ENCODE peak calls at places on chromosomes 3 and 15, in four cellular contexts. One of them, this sample, is unnamed.

GRCh38 chr3:16723994-16724393 is 118.8 kb upstream of the DAZL start:
- DNase-seq in GM12878: no peak
- DNase-seq in K562: no peak
- DNase-seq in HepG2: no peak
- DNase-seq in this sample: no peak

GRCh38 chr15:38878946-38879345 is 314.3 kb upstream of the RASGRP1 start:
- DNase-seq in GM12878: no peak
- DNase-seq in K562: no peak
- DNase-seq in HepG2: no peak
- DNase-seq in this sample: no peak

GRCh38 chr3:193134895-193135294 is 106.1 kb upstream of the PLAAT1 start:
- DNase-seq in HepG2: no peak
- DNase-seq in K562: no peak
- DNase-seq in GM12878: no peak
- DNase-seq in this sample: no peak

GRCh38 chr15:90080818-90081382 is 21.4 kb downstream of the IDH2 start:
- DNase-seq in GM12878: no peak
- DNase-seq in K562: no peak
- DNase-seq in HepG2: no peak
- DNase-seq in this sample: no peak

GRCh38 chr3:133893683-133894333 is 1.9 kb downstream of the RAB6B start:
- DNase-seq in GM12878: no peak
- DNase-seq in HepG2: no peak
- DNase-seq in K562: no peak
- DNase-seq in this sample: no peak

GRCh38 chr3:50450135-50450911 is 53.1 kb downstream of the CACNA2D2 start:
- DNase-seq in K562: no peak
- DNase-seq in HepG2: peak; percentile 12
- DNase-seq in GM12878: no peak
- DNase-seq in this sample: no peak

GRCh38 chr15:79366691-79367090 is 55.8 kb downstream of the TMED3 start:
- DNase-seq in HepG2: no peak
- DNase-seq in GM12878: no peak
- DNase-seq in K562: no peak
- DNase-seq in this sample: no peak

GRCh38 chr15:85750319-85750806 is 44.4 kb downstream of the KLHL25 start:
- DNase-seq in GM12878: no peak
- DNase-seq in HepG2: no peak
- DNase-seq in K562: no peak
- DNase-seq in this sample: no peak

GRCh38 chr3:79027593-79027992 is 740.2 kb downstream of the ROBO1 start:
- DNase-seq in GM12878: no peak
- DNase-seq in HepG2: no peak
- DNase-seq in K562: no peak
- DNase-seq in this sample: no peak

GRCh38 chr3:127646501-127647046 is 17.6 kb downstream of the PODXL2 start:
- DNase-seq in HepG2: no peak
- DNase-seq in K562: no peak
- DNase-seq in GM12878: no peak
- DNase-seq in this sample: peak; percentile 73

GRCh38 chr3:167705840-167706239 is 28.9 kb downstream of the PDCD10 start:
- DNase-seq in K562: no peak
- DNase-seq in GM12878: no peak
- DNase-seq in HepG2: no peak
- DNase-seq in this sample: no peak

GRCh38 chr3:143445118-143445517 is 325.5 kb downstream of the CHST2 start:
- DNase-seq in K562: no peak
- DNase-seq in HepG2: no peak
- DNase-seq in GM12878: peak; percentile 43
- DNase-seq in this sample: no peak

GRCh38 chr15:81863157-81863556 is 182.7 kb downstream of the MEX3B start:
- DNase-seq in K562: no peak
- DNase-seq in GM12878: no peak
- DNase-seq in HepG2: no peak
- DNase-seq in this sample: no peak

GRCh38 chr15:30901889-30902288 is 1.8 kb upstream of the FAN1 start:
- DNase-seq in GM12878: no peak
- DNase-seq in K562: no peak
- DNase-seq in HepG2: no peak
- DNase-seq in this sample: no peak

GRCh38 chr15:89171136-89172072 is 50.0 kb downstream of the RLBP1 start:
- DNase-seq in GM12878: no peak
- DNase-seq in K562: peak; percentile 67
- DNase-seq in HepG2: peak; percentile 62
- DNase-seq in this sample: peak; percentile 60

GRCh38 chr15:31254431-31255175 is 72.0 kb upstream of the KLF13 start:
- DNase-seq in GM12878: no peak
- DNase-seq in K562: no peak
- DNase-seq in HepG2: no peak
- DNase-seq in this sample: no peak

GRCh38 chr15:26889298-26889898 is 22.5 kb downstream of the GABRA5 start:
- DNase-seq in K562: peak; percentile 77
- DNase-seq in HepG2: peak; percentile 53
- DNase-seq in GM12878: peak; percentile 23
- DNase-seq in this sample: peak; percentile 57

GRCh38 chr3:109806929-109807328 is 469.6 kb upstream of the DPPA4 start:
- DNase-seq in GM12878: no peak
- DNase-seq in K562: peak; percentile 25
- DNase-seq in HepG2: peak; percentile 5
- DNase-seq in this sample: no peak

GRCh38 chr3:51391566-51392300 is 648 bp downstream of the RBM15B start:
- DNase-seq in HepG2: no peak
- DNase-seq in GM12878: no peak
- DNase-seq in K562: no peak
- DNase-seq in this sample: peak; percentile 65

GRCh38 chr15:70160267-70160666 is 62.5 kb upstream of the TLE3 start:
- DNase-seq in GM12878: no peak
- DNase-seq in HepG2: no peak
- DNase-seq in K562: no peak
- DNase-seq in this sample: no peak

GRCh38 chr15:80404719-80405553 is 754 bp downstream of the ARNT2 start:
- DNase-seq in GM12878: no peak
- DNase-seq in HepG2: no peak
- DNase-seq in K562: no peak
- DNase-seq in this sample: peak; percentile 79

GRCh38 chr15:94929282-94929681 is 697.9 kb downstream of the MCTP2 start:
- DNase-seq in K562: no peak
- DNase-seq in HepG2: no peak
- DNase-seq in GM12878: no peak
- DNase-seq in this sample: no peak

GRCh38 chr3:185537369-185537970 is 14.9 kb downstream of the LIPH start:
- DNase-seq in K562: peak; percentile 82
- DNase-seq in HepG2: peak; percentile 10
- DNase-seq in GM12878: peak; percentile 97
- DNase-seq in this sample: no peak

GRCh38 chr3:188327433-188327832 is 173.5 kb downstream of the LPP start:
- DNase-seq in K562: no peak
- DNase-seq in GM12878: no peak
- DNase-seq in HepG2: no peak
- DNase-seq in this sample: no peak

GRCh38 chr15:65940618-65940909 is 71.3 kb downstream of the RAB11A start:
- DNase-seq in HepG2: no peak
- DNase-seq in GM12878: no peak
- DNase-seq in K562: peak; percentile 12
- DNase-seq in this sample: no peak

GRCh38 chr15:40902605-40903561 is 8.6 kb downstream of the VPS18 start:
- DNase-seq in K562: no peak
- DNase-seq in GM12878: no peak
- DNase-seq in HepG2: no peak
- DNase-seq in this sample: no peak

GRCh38 chr15:98650871-98651481 is 2.6 kb downstream of the IGF1R start:
- DNase-seq in GM12878: no peak
- DNase-seq in HepG2: no peak
- DNase-seq in K562: no peak
- DNase-seq in this sample: no peak

GRCh38 chr3:55486101-55486856 is 827 bp downstream of the WNT5A start:
- DNase-seq in GM12878: no peak
- DNase-seq in K562: no peak
- DNase-seq in HepG2: no peak
- DNase-seq in this sample: peak; percentile 54

GRCh38 chr15:72770673-72771328 is 12.8 kb downstream of the ADPGK start:
- DNase-seq in K562: no peak
- DNase-seq in HepG2: no peak
- DNase-seq in GM12878: no peak
- DNase-seq in this sample: no peak

GRCh38 chr3:189488241-189488767 is 142.9 kb upstream of the TP63 start:
- DNase-seq in HepG2: no peak
- DNase-seq in K562: no peak
- DNase-seq in GM12878: no peak
- DNase-seq in this sample: no peak

GRCh38 chr15:65869954-65870871 is 922 bp downstream of the RAB11A start:
- DNase-seq in K562: peak; percentile 74
- DNase-seq in HepG2: peak; percentile 50
- DNase-seq in GM12878: no peak
- DNase-seq in this sample: peak; percentile 59

GRCh38 chr3:83934208-83935150 is 1024.3 kb upstream of the CADM2 start:
- DNase-seq in HepG2: peak; percentile 4
- DNase-seq in GM12878: peak; percentile 5
- DNase-seq in K562: no peak
- DNase-seq in this sample: no peak

GRCh38 chr15:94596707-94597106 is 365.3 kb downstream of the MCTP2 start:
- DNase-seq in K562: no peak
- DNase-seq in GM12878: no peak
- DNase-seq in HepG2: no peak
- DNase-seq in this sample: no peak

GRCh38 chr15:69164807-69165636 is 4.6 kb downstream of the GLCE start:
- DNase-seq in HepG2: no peak
- DNase-seq in K562: peak; percentile 6
- DNase-seq in GM12878: no peak
- DNase-seq in this sample: no peak

GRCh38 chr3:130894130-130894872 is 417 bp downstream of the ATP2C1 start:
- DNase-seq in GM12878: no peak
- DNase-seq in HepG2: peak; percentile 2
- DNase-seq in K562: peak; percentile 54
- DNase-seq in this sample: peak; percentile 75

GRCh38 chr15:69410290-69410874 is 3.8 kb upstream of the KIF23 start:
- DNase-seq in K562: no peak
- DNase-seq in GM12878: no peak
- DNase-seq in HepG2: peak; percentile 11
- DNase-seq in this sample: peak; percentile 61

GRCh38 chr15:83285979-83286553 is 1.6 kb upstream of the BNC1 start:
- DNase-seq in K562: no peak
- DNase-seq in HepG2: no peak
- DNase-seq in GM12878: no peak
- DNase-seq in this sample: no peak

DNA sequence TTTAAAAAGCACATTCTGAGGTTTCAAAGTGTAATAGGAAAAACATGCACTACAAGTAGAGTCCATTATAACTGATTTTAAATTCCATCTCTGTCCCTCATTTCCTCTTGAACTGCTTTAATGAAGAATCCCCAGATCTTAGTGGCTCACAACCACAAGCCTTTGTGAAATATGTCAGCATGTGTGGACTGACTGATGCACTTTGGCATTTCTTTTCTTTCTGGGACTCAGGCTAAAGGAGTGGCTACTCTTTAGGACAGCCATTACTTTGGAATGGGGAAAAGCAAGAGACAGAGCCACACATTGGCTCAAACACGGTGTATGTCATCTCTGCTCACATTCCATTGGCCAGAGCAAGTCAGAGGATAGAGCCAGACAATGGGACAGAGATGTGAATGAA is 139.6 kb downstream of the GRM7 start:
- DNase-seq in HepG2: no peak
- DNase-seq in K562: no peak
- DNase-seq in GM12878: no peak
- DNase-seq in this sample: no peak
- TF ChIP-seq NFIC in HepG2: no peak
- TF ChIP-seq NFIC in K562: no peak
- TF ChIP-seq NFIC in GM12878: no peak
- TF ChIP-seq NFIC in this sample: no peak

DNA sequence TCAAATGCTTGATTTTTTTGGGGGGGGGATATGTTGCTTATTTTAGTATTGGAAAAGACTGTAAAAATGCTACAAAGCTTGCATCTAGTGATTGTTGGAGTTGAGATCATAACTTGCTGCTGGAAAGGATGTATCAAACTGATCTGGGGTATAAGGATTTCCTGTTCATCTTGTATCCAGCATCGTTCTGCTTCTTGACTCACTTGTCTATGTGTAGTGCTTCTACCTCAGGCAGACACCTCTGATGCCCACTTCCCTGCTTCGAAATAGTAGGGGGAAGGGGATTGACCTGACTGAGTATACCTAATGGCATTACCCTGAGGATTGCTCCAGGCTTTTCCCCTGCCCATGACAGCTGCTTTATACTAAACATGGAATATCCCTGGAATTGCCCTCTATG is 42.7 kb downstream of the STT3B start:
- DNase-seq in K562: no peak
- DNase-seq in HepG2: no peak
- DNase-seq in GM12878: no peak
- DNase-seq in this sample: no peak
- TF ChIP-seq SIN3A in K562: no peak
- TF ChIP-seq SIN3A in HepG2: no peak
- TF ChIP-seq SIN3A in GM12878: no peak
- TF ChIP-seq SIN3A in this sample: no peak

GRCh38 chr3:194685723-194686413 is at the start of gene FAM43A:
- DNase-seq in HepG2: peak; percentile 73
- DNase-seq in K562: peak; percentile 73
- DNase-seq in GM12878: no peak
- DNase-seq in this sample: peak; percentile 93
- TF ChIP-seq NFIC in HepG2: no peak
- TF ChIP-seq NFIC in K562: no peak
- TF ChIP-seq NFIC in GM12878: no peak
- TF ChIP-seq NFIC in this sample: peak; percentile 33

GRCh38 chr3:181362378-181362777 is 349.3 kb upstream of the SOX2 start:
- DNase-seq in GM12878: no peak
- DNase-seq in HepG2: no peak
- DNase-seq in K562: no peak
- DNase-seq in this sample: no peak
- TF ChIP-seq SIN3A in GM12878: no peak
- TF ChIP-seq SIN3A in HepG2: no peak
- TF ChIP-seq SIN3A in K562: no peak
- TF ChIP-seq SIN3A in this sample: no peak

GRCh38 chr3:149393355-149394165 is 16.1 kb upstream of the TM4SF1 start:
- DNase-seq in HepG2: peak; percentile 81
- DNase-seq in K562: peak; percentile 61
- DNase-seq in GM12878: peak; percentile 15
- DNase-seq in this sample: peak; percentile 68
- TF ChIP-seq NFIC in HepG2: no peak
- TF ChIP-seq NFIC in K562: no peak
- TF ChIP-seq NFIC in GM12878: no peak
- TF ChIP-seq NFIC in this sample: no peak